ENCODE peak calls at places on chromosomes 6 and 20, in nine cellular contexts. One of them, this sample, is unnamed.

GRCh38 chr6:130535242-130535641 is 169.4 kb downstream of the TMEM200A start:
- DNase-seq in transverse colon: no peak
- DNase-seq in GM12878: no peak
- DNase-seq in CD8-positive, alpha-beta T cell: no peak
- DNase-seq in AG04449: no peak
- DNase-seq in tibial nerve: no peak
- DNase-seq in upper lobe of left lung: no peak
- DNase-seq in RWPE2: no peak
- DNase-seq in cardiac fibroblast: no peak
- DNase-seq in this sample: no peak

GRCh38 chr6:31896856-31897611 is 464 bp downstream of the EHMT2 start:
- DNase-seq in transverse colon: no peak
- DNase-seq in GM12878: no peak
- DNase-seq in CD8-positive, alpha-beta T cell: no peak
- DNase-seq in AG04449: no peak
- DNase-seq in tibial nerve: no peak
- DNase-seq in upper lobe of left lung: no peak
- DNase-seq in RWPE2: no peak
- DNase-seq in cardiac fibroblast: no peak
- DNase-seq in this sample: no peak

GRCh38 chr20:46505501-46505900 is 7.9 kb downstream of the ZNF334 start:
- DNase-seq in transverse colon: no peak
- DNase-seq in GM12878: no peak
- DNase-seq in CD8-positive, alpha-beta T cell: no peak
- DNase-seq in AG04449: no peak
- DNase-seq in tibial nerve: no peak
- DNase-seq in upper lobe of left lung: no peak
- DNase-seq in RWPE2: no peak
- DNase-seq in cardiac fibroblast: no peak
- DNase-seq in this sample: no peak

GRCh38 chr20:24364464-24364863 is 105.0 kb upstream of the SYNDIG1 start:
- DNase-seq in transverse colon: no peak
- DNase-seq in GM12878: no peak
- DNase-seq in CD8-positive, alpha-beta T cell: no peak
- DNase-seq in AG04449: no peak
- DNase-seq in tibial nerve: no peak
- DNase-seq in upper lobe of left lung: no peak
- DNase-seq in RWPE2: no peak
- DNase-seq in cardiac fibroblast: no peak
- DNase-seq in this sample: no peak

GRCh38 chr20:61922411-61922810 is 143.3 kb downstream of the TAF4 start:
- DNase-seq in transverse colon: no peak
- DNase-seq in GM12878: no peak
- DNase-seq in CD8-positive, alpha-beta T cell: no peak
- DNase-seq in AG04449: no peak
- DNase-seq in tibial nerve: no peak
- DNase-seq in upper lobe of left lung: no peak
- DNase-seq in RWPE2: peak
- DNase-seq in cardiac fibroblast: no peak
- DNase-seq in this sample: no peak

GRCh38 chr6:132813173-132813856 is 1.1 kb upstream of the RPS12 start:
- DNase-seq in transverse colon: peak
- DNase-seq in GM12878: no peak
- DNase-seq in CD8-positive, alpha-beta T cell: peak
- DNase-seq in AG04449: no peak
- DNase-seq in tibial nerve: peak
- DNase-seq in upper lobe of left lung: peak
- DNase-seq in RWPE2: no peak
- DNase-seq in cardiac fibroblast: peak
- DNase-seq in this sample: no peak

GRCh38 chr6:158784505-158784904 is 34.7 kb downstream of the EZR start:
- DNase-seq in transverse colon: no peak
- DNase-seq in GM12878: no peak
- DNase-seq in CD8-positive, alpha-beta T cell: no peak
- DNase-seq in AG04449: no peak
- DNase-seq in tibial nerve: no peak
- DNase-seq in upper lobe of left lung: no peak
- DNase-seq in RWPE2: peak
- DNase-seq in cardiac fibroblast: peak
- DNase-seq in this sample: no peak

GRCh38 chr6:158938811-158939254 is 61.2 kb downstream of the RSPH3 start:
- DNase-seq in transverse colon: peak
- DNase-seq in GM12878: no peak
- DNase-seq in CD8-positive, alpha-beta T cell: no peak
- DNase-seq in AG04449: no peak
- DNase-seq in tibial nerve: no peak
- DNase-seq in upper lobe of left lung: peak
- DNase-seq in RWPE2: no peak
- DNase-seq in cardiac fibroblast: peak
- DNase-seq in this sample: no peak

GRCh38 chr6:39425346-39426056 is 103.0 kb upstream of the KCNK16 start:
- DNase-seq in transverse colon: no peak
- DNase-seq in GM12878: no peak
- DNase-seq in CD8-positive, alpha-beta T cell: no peak
- DNase-seq in AG04449: no peak
- DNase-seq in tibial nerve: no peak
- DNase-seq in upper lobe of left lung: no peak
- DNase-seq in RWPE2: no peak
- DNase-seq in cardiac fibroblast: peak
- DNase-seq in this sample: no peak

DNA sequence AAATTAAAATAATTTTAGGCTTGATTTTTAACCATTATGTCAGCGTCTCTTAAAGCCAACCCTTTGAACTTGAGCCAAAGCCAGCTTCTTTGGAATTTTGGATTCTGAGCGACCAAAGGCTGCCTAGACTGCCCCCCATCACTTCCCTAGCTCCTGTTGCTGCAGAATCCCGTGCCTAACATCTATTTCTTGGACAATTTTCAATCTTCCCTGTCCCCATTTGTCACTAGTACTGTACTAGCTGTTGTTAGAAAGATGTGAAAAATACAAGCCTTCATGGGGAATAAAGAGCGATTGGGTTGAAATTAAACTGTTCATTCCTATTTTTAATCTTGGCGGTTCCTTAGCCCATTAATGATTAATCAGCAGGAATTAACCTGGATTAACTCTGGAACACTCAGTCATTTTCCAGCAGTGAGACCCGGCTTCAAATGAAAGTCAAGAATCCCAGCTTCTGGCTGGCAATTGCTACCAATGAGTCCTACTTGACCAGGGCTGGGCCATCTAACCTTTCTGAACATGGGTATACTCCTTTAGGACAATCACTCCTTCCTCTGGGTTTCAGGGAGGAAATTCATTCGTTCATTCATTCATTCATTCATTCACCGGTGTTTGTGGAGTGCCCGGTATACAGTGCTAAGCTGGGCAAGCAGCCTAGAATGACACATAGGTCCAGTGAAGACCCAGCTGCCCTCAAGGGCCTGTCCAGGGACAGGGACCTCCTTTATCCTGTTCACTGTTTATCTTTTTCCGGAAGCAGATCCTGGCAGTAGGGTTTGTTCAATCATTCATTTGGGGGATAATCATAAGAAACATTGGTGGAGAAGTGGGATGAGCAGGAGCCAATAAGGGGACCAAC is 1.4 kb upstream of the RRBP1 start:
- DNase-seq in transverse colon: no peak
- DNase-seq in GM12878: no peak
- DNase-seq in CD8-positive, alpha-beta T cell: no peak
- DNase-seq in AG04449: no peak
- DNase-seq in tibial nerve: no peak
- DNase-seq in upper lobe of left lung: no peak
- DNase-seq in RWPE2: peak
- DNase-seq in cardiac fibroblast: no peak
- DNase-seq in this sample: no peak
- H3K4me3 ChIP-seq in transverse colon: no peak
- H3K4me3 ChIP-seq in GM12878: no peak
- H3K4me3 ChIP-seq in CD8-positive, alpha-beta T cell: peak
- H3K4me3 ChIP-seq in AG04449: no peak
- H3K4me3 ChIP-seq in tibial nerve: no peak
- H3K4me3 ChIP-seq in upper lobe of left lung: no peak
- H3K4me3 ChIP-seq in RWPE2: no peak
- H3K4me3 ChIP-seq in cardiac fibroblast: no peak
- H3K4me3 ChIP-seq in this sample: no peak

DNA sequence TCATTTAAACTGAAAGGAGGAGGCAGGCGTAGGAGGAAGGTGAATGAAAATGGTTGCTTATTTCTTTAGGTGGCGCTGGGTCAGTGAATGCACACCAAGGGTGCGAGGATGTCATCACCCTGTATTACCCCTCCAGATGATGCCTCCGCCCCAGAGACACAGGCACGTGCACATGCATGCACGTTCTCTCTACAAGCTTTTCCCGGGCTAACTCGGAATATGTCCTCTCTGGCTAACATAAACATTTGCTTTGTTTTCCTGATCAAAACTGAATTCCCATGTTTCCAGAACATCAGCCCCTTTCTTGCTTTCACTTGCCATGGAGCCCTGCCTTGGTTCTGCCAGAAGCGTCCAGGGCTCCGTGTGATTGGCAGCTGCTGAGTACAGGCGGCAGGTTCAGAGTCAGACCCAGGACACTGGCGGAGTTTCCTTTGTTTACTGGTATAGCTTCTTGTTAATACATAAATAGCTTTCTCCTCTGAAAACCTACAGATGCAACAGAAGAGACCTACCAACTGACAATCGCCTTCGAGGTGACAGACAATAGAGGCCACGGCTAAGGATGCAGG is 131.2 kb upstream of the RPS6KA2 start:
- DNase-seq in transverse colon: no peak
- DNase-seq in GM12878: no peak
- DNase-seq in CD8-positive, alpha-beta T cell: no peak
- DNase-seq in AG04449: no peak
- DNase-seq in tibial nerve: no peak
- DNase-seq in upper lobe of left lung: no peak
- DNase-seq in RWPE2: no peak
- DNase-seq in cardiac fibroblast: no peak
- DNase-seq in this sample: no peak
- H3K4me3 ChIP-seq in transverse colon: no peak
- H3K4me3 ChIP-seq in GM12878: no peak
- H3K4me3 ChIP-seq in CD8-positive, alpha-beta T cell: no peak
- H3K4me3 ChIP-seq in AG04449: no peak
- H3K4me3 ChIP-seq in tibial nerve: no peak
- H3K4me3 ChIP-seq in upper lobe of left lung: no peak
- H3K4me3 ChIP-seq in RWPE2: no peak
- H3K4me3 ChIP-seq in cardiac fibroblast: peak
- H3K4me3 ChIP-seq in this sample: peak

GRCh38 chr6:35668096-35668495 is 20.6 kb downstream of the FKBP5 start:
- DNase-seq in transverse colon: no peak
- DNase-seq in GM12878: no peak
- DNase-seq in CD8-positive, alpha-beta T cell: no peak
- DNase-seq in AG04449: no peak
- DNase-seq in tibial nerve: no peak
- DNase-seq in upper lobe of left lung: no peak
- DNase-seq in RWPE2: no peak
- DNase-seq in cardiac fibroblast: no peak
- DNase-seq in this sample: no peak

GRCh38 chr6:35664945-35665344 is 23.8 kb downstream of the FKBP5 start:
- DNase-seq in transverse colon: no peak
- DNase-seq in GM12878: no peak
- DNase-seq in CD8-positive, alpha-beta T cell: no peak
- DNase-seq in AG04449: no peak
- DNase-seq in tibial nerve: no peak
- DNase-seq in upper lobe of left lung: no peak
- DNase-seq in RWPE2: no peak
- DNase-seq in cardiac fibroblast: no peak
- DNase-seq in this sample: no peak

GRCh38 chr6:35665573-35665972 is 23.1 kb downstream of the FKBP5 start:
- DNase-seq in transverse colon: no peak
- DNase-seq in GM12878: no peak
- DNase-seq in CD8-positive, alpha-beta T cell: no peak
- DNase-seq in AG04449: no peak
- DNase-seq in tibial nerve: no peak
- DNase-seq in upper lobe of left lung: no peak
- DNase-seq in RWPE2: no peak
- DNase-seq in cardiac fibroblast: no peak
- DNase-seq in this sample: no peak

GRCh38 chr6:35669441-35669776 is 19.3 kb downstream of the FKBP5 start:
- DNase-seq in transverse colon: no peak
- DNase-seq in GM12878: no peak
- DNase-seq in CD8-positive, alpha-beta T cell: no peak
- DNase-seq in AG04449: no peak
- DNase-seq in tibial nerve: no peak
- DNase-seq in upper lobe of left lung: no peak
- DNase-seq in RWPE2: no peak
- DNase-seq in cardiac fibroblast: peak
- DNase-seq in this sample: no peak

DNA sequence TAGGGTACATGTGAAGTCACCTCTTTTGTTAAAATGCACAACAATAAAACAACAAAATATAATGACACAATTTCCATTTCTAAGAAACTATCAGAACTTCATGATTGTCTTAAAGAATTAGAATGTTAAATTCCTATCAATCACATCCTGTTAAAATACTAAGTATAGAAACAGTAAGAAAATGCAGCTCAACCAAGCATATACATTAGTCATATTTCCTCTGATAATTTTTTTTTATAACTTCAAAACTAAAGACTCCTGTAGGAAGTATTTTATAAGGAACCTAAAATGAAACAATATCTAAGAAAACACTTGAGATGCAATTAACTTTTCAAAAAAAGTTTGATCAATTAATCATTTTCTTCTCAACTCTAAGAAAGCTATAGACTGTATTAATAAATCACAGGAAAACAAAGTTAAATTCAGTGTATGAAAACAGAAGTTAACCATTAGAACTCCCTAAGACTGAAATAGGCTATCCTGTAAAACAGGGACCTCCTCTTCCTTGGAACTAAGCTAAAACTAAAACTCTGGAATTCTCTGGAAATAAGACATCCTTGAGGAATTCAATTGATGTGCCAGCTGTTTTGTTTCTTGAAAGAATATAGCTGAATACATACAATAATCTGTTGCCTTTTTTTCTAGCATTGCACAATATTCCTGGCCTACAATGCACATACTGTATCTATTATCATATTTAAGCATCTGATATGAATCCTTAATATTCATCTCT is 19.8 kb downstream of the FKBP5 start:
- DNase-seq in transverse colon: no peak
- DNase-seq in GM12878: no peak
- DNase-seq in CD8-positive, alpha-beta T cell: no peak
- DNase-seq in AG04449: no peak
- DNase-seq in tibial nerve: no peak
- DNase-seq in upper lobe of left lung: no peak
- DNase-seq in RWPE2: no peak
- DNase-seq in cardiac fibroblast: peak
- DNase-seq in this sample: no peak
- H3K4me3 ChIP-seq in transverse colon: no peak
- H3K4me3 ChIP-seq in GM12878: peak
- H3K4me3 ChIP-seq in CD8-positive, alpha-beta T cell: peak
- H3K4me3 ChIP-seq in AG04449: no peak
- H3K4me3 ChIP-seq in tibial nerve: no peak
- H3K4me3 ChIP-seq in upper lobe of left lung: no peak
- H3K4me3 ChIP-seq in RWPE2: no peak
- H3K4me3 ChIP-seq in cardiac fibroblast: peak
- H3K4me3 ChIP-seq in this sample: peak

DNA sequence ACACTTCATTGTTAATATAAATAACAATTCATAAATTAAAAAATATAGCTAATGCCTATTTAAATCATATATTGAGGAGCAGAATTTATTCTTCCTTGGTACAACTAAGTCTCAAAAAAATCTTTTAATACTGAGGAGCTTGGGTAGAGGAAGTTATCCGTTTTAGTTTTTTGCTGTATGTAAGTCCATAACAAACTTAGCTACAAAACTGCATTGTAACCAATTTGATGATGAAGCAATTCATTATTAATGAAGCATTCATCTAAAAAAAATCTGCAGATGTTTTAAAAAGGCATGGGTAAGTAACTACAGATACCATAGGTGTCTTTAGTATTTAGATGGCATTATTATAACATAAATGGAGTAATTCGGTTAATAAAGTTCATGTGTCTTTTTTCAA is 1.3 kb downstream of the KHDRBS2 start:
- DNase-seq in transverse colon: no peak
- DNase-seq in GM12878: no peak
- DNase-seq in CD8-positive, alpha-beta T cell: no peak
- DNase-seq in AG04449: no peak
- DNase-seq in tibial nerve: no peak
- DNase-seq in upper lobe of left lung: no peak
- DNase-seq in RWPE2: no peak
- DNase-seq in cardiac fibroblast: no peak
- DNase-seq in this sample: no peak
- H3K4me3 ChIP-seq in transverse colon: no peak
- H3K4me3 ChIP-seq in GM12878: no peak
- H3K4me3 ChIP-seq in CD8-positive, alpha-beta T cell: no peak
- H3K4me3 ChIP-seq in AG04449: no peak
- H3K4me3 ChIP-seq in tibial nerve: no peak
- H3K4me3 ChIP-seq in upper lobe of left lung: no peak
- H3K4me3 ChIP-seq in RWPE2: no peak
- H3K4me3 ChIP-seq in cardiac fibroblast: no peak
- H3K4me3 ChIP-seq in this sample: no peak